ENCODE peak calls at places on chromosomes 3 and 15, in six cellular contexts. One of them, this sample, is unnamed.
A peak's percentile ranks its signal among the peaks of the same experiment; 100 is the strongest.

GRCh38 chr3:129572603-129573002 is 29.6 kb downstream of the H1-8 start:
- DNase-seq in epithelial cell of prostate: no peak
- DNase-seq in tibial nerve: no peak
- DNase-seq in H9: no peak
- DNase-seq in GM23248: no peak
- DNase-seq in right atrium auricular region: no peak
- DNase-seq in this sample: no peak

GRCh38 chr15:43499635-43500034 is 6.7 kb upstream of the TP53BP1 start:
- DNase-seq in epithelial cell of prostate: no peak
- DNase-seq in tibial nerve: no peak
- DNase-seq in H9: no peak
- DNase-seq in GM23248: no peak
- DNase-seq in right atrium auricular region: no peak
- DNase-seq in this sample: no peak

GRCh38 chr15:49235446-49236207 is 65.6 kb downstream of the GALK2 start:
- DNase-seq in epithelial cell of prostate: no peak
- DNase-seq in tibial nerve: peak; percentile 19
- DNase-seq in H9: peak; percentile 57
- DNase-seq in GM23248: peak; percentile 87
- DNase-seq in right atrium auricular region: no peak
- DNase-seq in this sample: peak; percentile 7

GRCh38 chr15:28875461-28875965 is 10.3 kb upstream of the APBA2 start:
- DNase-seq in epithelial cell of prostate: no peak
- DNase-seq in tibial nerve: no peak
- DNase-seq in H9: no peak
- DNase-seq in GM23248: no peak
- DNase-seq in right atrium auricular region: no peak
- DNase-seq in this sample: no peak

GRCh38 chr3:51718547-51719412 is 11.9 kb downstream of the GRM2 start:
- DNase-seq in epithelial cell of prostate: peak; percentile 26
- DNase-seq in tibial nerve: no peak
- DNase-seq in H9: peak; percentile 92
- DNase-seq in GM23248: peak; percentile 76
- DNase-seq in right atrium auricular region: no peak
- DNase-seq in this sample: no peak

GRCh38 chr3:105513042-105513441 is 146.3 kb downstream of the ALCAM start:
- DNase-seq in epithelial cell of prostate: no peak
- DNase-seq in tibial nerve: no peak
- DNase-seq in H9: no peak
- DNase-seq in GM23248: peak; percentile 74
- DNase-seq in right atrium auricular region: no peak
- DNase-seq in this sample: no peak

GRCh38 chr15:92391640-92392039 is 2.0 kb upstream of the ST8SIA2 start:
- DNase-seq in epithelial cell of prostate: no peak
- DNase-seq in tibial nerve: no peak
- DNase-seq in H9: peak; percentile 65
- DNase-seq in GM23248: peak; percentile 44
- DNase-seq in right atrium auricular region: no peak
- DNase-seq in this sample: no peak

GRCh38 chr3:99394831-99395733 is 243.3 kb upstream of the COL8A1 start:
- DNase-seq in epithelial cell of prostate: peak; percentile 48
- DNase-seq in tibial nerve: no peak
- DNase-seq in H9: no peak
- DNase-seq in GM23248: peak; percentile 85
- DNase-seq in right atrium auricular region: no peak
- DNase-seq in this sample: no peak

GRCh38 chr3:43105597-43106292 is at the start of gene POMGNT2:
- DNase-seq in epithelial cell of prostate: peak; percentile 10
- DNase-seq in tibial nerve: peak; percentile 79
- DNase-seq in H9: peak; percentile 91
- DNase-seq in GM23248: peak; percentile 91
- DNase-seq in right atrium auricular region: peak; percentile 84
- DNase-seq in this sample: peak; percentile 79

GRCh38 chr3:126551066-126551838 is 7.5 kb downstream of the C3orf22 start:
- DNase-seq in epithelial cell of prostate: no peak
- DNase-seq in tibial nerve: no peak
- DNase-seq in H9: peak; percentile 20
- DNase-seq in GM23248: peak; percentile 21
- DNase-seq in right atrium auricular region: peak; percentile 54
- DNase-seq in this sample: no peak

GRCh38 chr3:11734-12133 is 184.8 kb upstream of the CHL1 start:
- DNase-seq in epithelial cell of prostate: no peak
- DNase-seq in tibial nerve: no peak
- DNase-seq in H9: peak; percentile 37
- DNase-seq in GM23248: no peak
- DNase-seq in right atrium auricular region: no peak
- DNase-seq in this sample: no peak

GRCh38 chr3:98398513-98398912 is 8.0 kb downstream of the OR5K3 start:
- DNase-seq in epithelial cell of prostate: no peak
- DNase-seq in tibial nerve: no peak
- DNase-seq in H9: no peak
- DNase-seq in GM23248: no peak
- DNase-seq in right atrium auricular region: no peak
- DNase-seq in this sample: no peak

GRCh38 chr3:18396428-18396827 is 28.7 kb downstream of the SATB1 start:
- DNase-seq in epithelial cell of prostate: no peak
- DNase-seq in tibial nerve: no peak
- DNase-seq in H9: no peak
- DNase-seq in GM23248: no peak
- DNase-seq in right atrium auricular region: no peak
- DNase-seq in this sample: no peak

GRCh38 chr15:69735126-69735525 is 282.5 kb downstream of the RPLP1 start:
- DNase-seq in epithelial cell of prostate: no peak
- DNase-seq in tibial nerve: peak; percentile 30
- DNase-seq in H9: no peak
- DNase-seq in GM23248: peak; percentile 75
- DNase-seq in right atrium auricular region: peak; percentile 69
- DNase-seq in this sample: no peak

GRCh38 chr15:78715930-78716329 is 74.9 kb upstream of the CHRNB4 start:
- DNase-seq in epithelial cell of prostate: peak; percentile 86
- DNase-seq in tibial nerve: no peak
- DNase-seq in H9: no peak
- DNase-seq in GM23248: peak; percentile 78
- DNase-seq in right atrium auricular region: no peak
- DNase-seq in this sample: no peak

GRCh38 chr3:20051123-20051806 is 11.0 kb downstream of the KAT2B start:
- DNase-seq in epithelial cell of prostate: no peak
- DNase-seq in tibial nerve: no peak
- DNase-seq in H9: no peak
- DNase-seq in GM23248: no peak
- DNase-seq in right atrium auricular region: no peak
- DNase-seq in this sample: no peak

DNA sequence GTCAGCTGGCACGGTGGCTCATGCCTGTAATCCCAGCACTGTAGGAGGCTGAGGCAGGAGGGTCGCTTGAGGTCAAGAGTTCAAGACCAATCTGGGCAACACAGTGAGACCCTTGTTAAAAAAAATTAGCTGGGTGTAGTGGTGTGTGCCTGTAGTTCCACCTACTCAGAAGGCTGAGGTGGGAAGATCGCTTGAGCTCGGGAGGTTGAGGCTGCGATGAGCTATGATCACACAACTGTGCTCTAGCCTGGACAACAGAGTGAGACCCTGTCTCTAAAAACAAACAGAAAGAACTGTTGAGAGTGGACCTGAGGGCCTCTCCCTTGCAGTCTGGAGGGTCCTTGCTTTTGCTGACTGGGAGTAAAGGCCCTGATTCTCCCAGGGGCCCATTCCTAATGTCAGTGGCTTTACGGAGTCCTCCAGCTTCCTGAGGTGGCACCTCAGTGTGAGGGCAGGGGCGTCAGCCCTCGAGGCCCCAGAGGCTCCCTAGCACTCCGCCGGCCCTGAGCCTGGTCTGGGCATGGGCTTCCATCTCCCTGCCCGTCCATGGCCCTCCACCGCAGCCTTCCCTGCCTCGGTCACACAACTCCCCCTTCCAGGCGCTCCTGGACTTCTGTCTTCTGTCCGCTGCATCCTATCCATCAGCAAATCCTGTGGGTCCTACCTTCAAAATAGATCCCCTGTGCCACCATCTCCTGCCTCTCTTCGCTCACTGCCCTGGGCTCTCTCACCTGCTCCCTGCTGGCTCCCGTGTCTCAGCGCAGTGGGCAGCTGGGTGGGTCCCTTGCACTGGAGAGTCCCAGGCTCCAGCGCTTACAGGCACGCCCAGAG is 19.0 kb downstream of the FBLN2 start:
- DNase-seq in epithelial cell of prostate: no peak
- DNase-seq in tibial nerve: no peak
- DNase-seq in H9: no peak
- DNase-seq in GM23248: no peak
- DNase-seq in right atrium auricular region: no peak
- DNase-seq in this sample: no peak
- H3K27ac ChIP-seq in epithelial cell of prostate: no peak overlapping the region
- H3K27ac ChIP-seq in tibial nerve: no peak overlapping the region
- H3K27ac ChIP-seq in H9: no peak overlapping the region
- H3K27ac ChIP-seq in GM23248: no peak overlapping the region
- H3K27ac ChIP-seq in right atrium auricular region: no peak overlapping the region
- H3K27ac ChIP-seq in this sample: no peak overlapping the region

GRCh38 chr3:52892625-52893311 is 4.6 kb downstream of the STIMATE start:
- DNase-seq in epithelial cell of prostate: no peak
- DNase-seq in tibial nerve: no peak
- DNase-seq in H9: no peak
- DNase-seq in GM23248: peak; percentile 54
- DNase-seq in right atrium auricular region: no peak
- DNase-seq in this sample: no peak
- H3K27ac ChIP-seq in epithelial cell of prostate: no peak overlapping the region
- H3K27ac ChIP-seq in tibial nerve: peak overlapping the region; percentile 14
- H3K27ac ChIP-seq in H9: no peak overlapping the region
- H3K27ac ChIP-seq in GM23248: peak overlapping the region; percentile 43
- H3K27ac ChIP-seq in right atrium auricular region: peak overlapping the region; percentile 20
- H3K27ac ChIP-seq in this sample: no peak overlapping the region

DNA sequence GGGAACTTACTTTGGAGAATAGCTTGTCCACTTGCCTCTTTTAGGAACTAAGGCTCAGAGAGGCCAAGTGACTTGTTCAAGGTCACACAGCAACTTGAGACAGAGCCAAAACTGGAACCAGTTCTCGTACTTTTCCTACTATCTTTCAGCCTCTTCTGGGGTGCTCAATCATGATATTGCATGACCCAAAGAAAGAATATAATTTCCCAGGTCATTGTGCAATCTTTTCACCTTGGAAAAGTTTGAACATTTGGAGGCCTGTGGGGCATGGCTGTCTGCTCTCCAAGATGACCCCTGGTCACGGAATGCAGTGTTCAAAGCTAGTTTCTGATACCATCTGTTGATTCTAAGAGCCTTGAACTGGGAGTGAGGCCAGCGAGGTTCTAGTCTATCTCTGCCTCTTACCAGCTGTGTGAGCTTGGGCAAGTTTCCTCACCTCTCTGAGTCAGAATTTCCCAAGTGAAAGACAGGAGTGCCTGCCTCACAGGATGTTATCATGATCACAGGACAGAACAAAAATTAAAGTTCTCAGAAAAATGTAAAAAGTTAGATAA is 89.7 kb downstream of the BDH1 start:
- DNase-seq in epithelial cell of prostate: no peak
- DNase-seq in tibial nerve: no peak
- DNase-seq in H9: no peak
- DNase-seq in GM23248: peak; percentile 79
- DNase-seq in right atrium auricular region: no peak
- DNase-seq in this sample: no peak
- H3K27ac ChIP-seq in epithelial cell of prostate: peak overlapping the region; percentile 29
- H3K27ac ChIP-seq in tibial nerve: no peak overlapping the region
- H3K27ac ChIP-seq in H9: no peak overlapping the region
- H3K27ac ChIP-seq in GM23248: peak overlapping the region; percentile 59
- H3K27ac ChIP-seq in right atrium auricular region: no peak overlapping the region
- H3K27ac ChIP-seq in this sample: peak overlapping the region; percentile 90

GRCh38 chr3:49930922-49931321 is 1.3 kb upstream of the MON1A start:
- DNase-seq in epithelial cell of prostate: no peak
- DNase-seq in tibial nerve: no peak
- DNase-seq in H9: peak; percentile 89
- DNase-seq in GM23248: no peak
- DNase-seq in right atrium auricular region: no peak
- DNase-seq in this sample: no peak

GRCh38 chr3:49927798-49928197 is 1.8 kb downstream of the MON1A start:
- DNase-seq in epithelial cell of prostate: no peak
- DNase-seq in tibial nerve: no peak
- DNase-seq in H9: no peak
- DNase-seq in GM23248: no peak
- DNase-seq in right atrium auricular region: no peak
- DNase-seq in this sample: no peak

GRCh38 chr3:49930241-49930690 is 655 bp upstream of the MON1A start:
- DNase-seq in epithelial cell of prostate: no peak
- DNase-seq in tibial nerve: no peak
- DNase-seq in H9: no peak
- DNase-seq in GM23248: peak; percentile 69
- DNase-seq in right atrium auricular region: no peak
- DNase-seq in this sample: no peak

GRCh38 chr3:49928511-49929017 is 1.0 kb downstream of the MON1A start:
- DNase-seq in epithelial cell of prostate: no peak
- DNase-seq in tibial nerve: no peak
- DNase-seq in H9: no peak
- DNase-seq in GM23248: peak; percentile 14
- DNase-seq in right atrium auricular region: no peak
- DNase-seq in this sample: no peak

GRCh38 chr3:49929333-49930240 is at the start of gene MON1A:
- DNase-seq in epithelial cell of prostate: no peak
- DNase-seq in tibial nerve: peak; percentile 89
- DNase-seq in H9: peak; percentile 97
- DNase-seq in GM23248: peak; percentile 96
- DNase-seq in right atrium auricular region: peak; percentile 96
- DNase-seq in this sample: peak; percentile 86
- H3K27ac ChIP-seq in epithelial cell of prostate: peak within 1 kb of the TSS; percentile 62
- H3K27ac ChIP-seq in tibial nerve: peak within 1 kb of the TSS; percentile 84
- H3K27ac ChIP-seq in H9: no peak within 1 kb of the TSS
- H3K27ac ChIP-seq in GM23248: peak within 1 kb of the TSS; percentile 86
- H3K27ac ChIP-seq in right atrium auricular region: peak within 1 kb of the TSS; percentile 86
- H3K27ac ChIP-seq in this sample: peak within 1 kb of the TSS; percentile 75

DNA sequence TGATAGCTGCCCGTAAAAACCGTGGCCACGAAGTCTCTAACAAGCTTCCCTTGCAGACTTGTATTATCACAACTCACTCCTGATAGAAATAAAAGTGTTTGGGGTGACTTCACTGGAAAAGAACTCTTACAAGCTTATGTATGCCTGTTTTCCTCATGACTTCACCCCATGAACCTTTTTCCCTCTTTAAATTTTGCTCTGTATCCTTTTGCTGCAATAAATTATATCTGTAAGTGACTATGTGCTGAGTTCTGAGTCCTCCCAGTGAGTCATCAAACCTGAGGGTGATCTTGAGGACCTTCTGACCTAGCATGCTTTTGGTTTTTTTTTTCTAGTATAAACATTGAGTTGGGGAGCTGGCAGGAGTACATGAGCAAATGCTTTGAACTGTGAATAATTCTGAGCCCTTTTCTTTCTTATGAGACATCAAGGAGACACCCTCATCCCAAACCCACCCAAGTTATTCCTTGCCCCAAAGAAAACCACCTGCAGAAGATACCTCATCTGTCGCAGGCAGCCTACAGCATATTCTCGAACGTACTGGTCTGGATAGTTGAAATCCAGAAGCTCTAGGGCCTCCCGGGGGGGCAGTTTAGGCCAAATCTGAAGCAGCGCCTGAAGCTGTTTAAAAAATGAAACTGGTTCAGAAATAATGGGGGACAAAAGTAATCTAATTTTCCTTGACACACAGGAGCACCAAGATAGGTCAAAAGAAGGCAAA is 85.9 kb downstream of the FAIM start:
- DNase-seq in epithelial cell of prostate: peak; percentile 64
- DNase-seq in tibial nerve: no peak
- DNase-seq in H9: no peak
- DNase-seq in GM23248: peak; percentile 90
- DNase-seq in right atrium auricular region: no peak
- DNase-seq in this sample: no peak
- H3K27ac ChIP-seq in epithelial cell of prostate: peak overlapping the region; percentile 19
- H3K27ac ChIP-seq in tibial nerve: no peak overlapping the region
- H3K27ac ChIP-seq in H9: no peak overlapping the region
- H3K27ac ChIP-seq in GM23248: peak overlapping the region; percentile 44
- H3K27ac ChIP-seq in right atrium auricular region: no peak overlapping the region
- H3K27ac ChIP-seq in this sample: no peak overlapping the region

GRCh38 chr3:115803661-115804060 is 180.4 kb downstream of the GAP43 start:
- DNase-seq in epithelial cell of prostate: no peak
- DNase-seq in tibial nerve: no peak
- DNase-seq in H9: no peak
- DNase-seq in GM23248: no peak
- DNase-seq in right atrium auricular region: no peak
- DNase-seq in this sample: no peak
- H3K27ac ChIP-seq in epithelial cell of prostate: no peak overlapping the region
- H3K27ac ChIP-seq in tibial nerve: no peak overlapping the region
- H3K27ac ChIP-seq in H9: no peak overlapping the region
- H3K27ac ChIP-seq in GM23248: peak overlapping the region; percentile 94
- H3K27ac ChIP-seq in right atrium auricular region: no peak overlapping the region
- H3K27ac ChIP-seq in this sample: no peak overlapping the region

This sample was measured in caudate nucleus.